ENCODE peak calls at places on chromosome 13, in five cellular contexts. R, U, M, J and E are unnamed samples.

GRCh38 chr13:76884571-76885202 is 1.5 kb downstream of the KCTD12 start:
- DNase-seq in R (no peak), U (no peak), M (no peak), J (no peak), E (no peak)

GRCh38 chr13:100545684-100546061 is 42.9 kb downstream of the GGACT start:
- DNase-seq in R (no peak), U (no peak), M (no peak), J (no peak), E (no peak)

GRCh38 chr13:28246891-28247290 is 108.5 kb downstream of the PAN3 start:
- DNase-seq in R (no peak), U (no peak), M (no peak), J (no peak), E (no peak)

GRCh38 chr13:29479716-29480492 is 115.6 kb downstream of the SLC7A1 start:
- DNase-seq in R (peak), U (no peak), M (no peak), J (no peak), E (no peak)

GRCh38 chr13:27971236-27971645 is 2.1 kb upstream of the CDX2 start:
- DNase-seq in R (peak), U (no peak), M (no peak), J (no peak), E (no peak)

GRCh38 chr13:51315658-51316057 is 23.8 kb upstream of the SERPINE3 start:
- DNase-seq in R (no peak), U (no peak), M (no peak), J (no peak), E (no peak)

GRCh38 chr13:27783111-27783510 is 9.2 kb upstream of the GSX1 start:
- DNase-seq in R (peak), U (no peak), M (peak), J (no peak), E (no peak)

GRCh38 chr13:77026255-77026782 is 640 bp downstream of the FBXL3 start:
- DNase-seq in R (peak), U (peak), M (peak), J (peak), E (peak)

GRCh38 chr13:102693781-102694180 is 1.1 kb downstream of the METTL21C start:
- DNase-seq in R (no peak), U (no peak), M (no peak), J (no peak), E (no peak)

GRCh38 chr13:36815069-36815468 is 4.0 kb upstream of the RFXAP start:
- DNase-seq in R (peak), U (no peak), M (peak), J (peak), E (no peak)

GRCh38 chr13:73874460-73874859 is 259.7 kb downstream of the KLF12 start:
- DNase-seq in R (no peak), U (no peak), M (no peak), J (no peak), E (no peak)

GRCh38 chr13:77715233-77715891 is 17.9 kb downstream of the SLAIN1 start:
- DNase-seq in R (no peak), U (no peak), M (no peak), J (no peak), E (no peak)

GRCh38 chr13:39503048-39503447 is 99.9 kb downstream of the LHFPL6 start:
- DNase-seq in R (peak), U (no peak), M (no peak), J (no peak), E (no peak)

GRCh38 chr13:71300602-71301001 is 566.4 kb downstream of the DACH1 start:
- DNase-seq in R (no peak), U (no peak), M (no peak), J (no peak), E (no peak)

DNA sequence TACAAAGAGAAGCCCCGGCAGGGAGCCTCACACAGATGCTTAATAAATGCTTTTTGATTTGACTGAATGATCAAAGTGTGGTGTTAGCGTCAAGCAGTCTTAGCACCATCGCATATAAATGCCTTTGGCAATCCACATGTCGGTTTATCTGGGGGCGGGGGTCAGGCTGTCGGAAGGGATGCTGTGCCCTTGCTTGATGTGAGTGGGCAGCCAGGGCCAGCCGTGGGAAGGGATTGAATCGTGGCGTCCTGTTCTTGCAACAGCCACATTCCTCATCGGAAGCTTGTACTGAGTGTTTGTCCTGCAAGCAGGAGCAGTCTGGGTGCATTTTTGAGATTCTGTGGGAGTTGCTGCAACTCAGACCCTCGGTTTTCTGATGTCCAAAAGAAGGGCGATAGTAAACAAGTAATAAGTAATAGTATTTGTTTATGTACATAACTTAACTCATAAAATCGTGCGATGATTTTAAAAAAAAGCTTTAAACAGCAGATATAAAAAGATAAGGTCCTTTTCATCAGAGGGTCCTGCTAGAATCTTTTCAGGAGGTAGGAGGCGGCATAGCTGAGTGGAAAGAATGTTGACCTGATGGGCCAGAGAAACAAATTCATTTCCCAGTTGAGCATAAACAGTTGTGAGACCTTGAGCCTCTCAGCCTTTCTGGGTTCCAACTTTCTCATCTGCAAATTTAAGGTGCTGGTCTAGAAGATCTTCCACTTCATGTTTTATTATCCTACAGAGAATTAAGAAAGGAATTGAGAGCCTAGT is 173.3 kb downstream of the LACC1 start:
- DNase-seq in R (peak), U (no peak), M (no peak), J (no peak), E (no peak)
- TF ChIP-seq JUNB in R (no peak), U (no peak), M (no peak), J (no peak), E (no peak)

GRCh38 chr13:110311721-110312668 is 4.9 kb downstream of the COL4A2 start:
- DNase-seq in R (no peak), U (no peak), M (no peak), J (no peak), E (no peak)

GRCh38 chr13:110310541-110311491 is 3.7 kb downstream of the COL4A2 start:
- DNase-seq in R (no peak), U (no peak), M (no peak), J (no peak), E (no peak)

GRCh38 chr13:110309661-110310524 is 2.8 kb downstream of the COL4A2 start:
- DNase-seq in R (no peak), U (no peak), M (no peak), J (no peak), E (no peak)

GRCh38 chr13:110314516-110315245 is 7.6 kb downstream of the COL4A2 start:
- DNase-seq in R (no peak), U (no peak), M (no peak), J (no peak), E (no peak)

DNA sequence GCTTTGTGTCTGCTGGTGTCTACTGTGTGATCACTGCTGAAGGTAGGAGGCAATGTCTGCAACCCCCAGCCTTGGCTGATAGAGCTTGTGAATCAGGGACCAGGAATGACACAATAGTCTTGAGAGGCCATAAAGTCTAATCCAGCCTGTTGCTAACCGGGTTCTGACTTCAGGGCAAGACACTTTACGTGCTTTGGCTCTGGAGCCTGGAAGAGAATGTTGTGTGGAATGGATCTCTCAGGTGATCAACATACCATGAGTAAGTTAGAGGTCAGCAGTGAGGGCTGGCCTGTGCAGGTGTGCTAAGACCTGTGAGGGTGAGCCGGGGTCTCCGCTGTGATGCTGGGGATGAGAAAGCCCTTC is 5.6 kb downstream of the COL4A2 start:
- DNase-seq in R (no peak), U (no peak), M (no peak), J (no peak), E (no peak)
- H3K4me2 ChIP-seq in R (no peak), U (peak), M (no peak), J (no peak), E (no peak)

GRCh38 chr13:46313441-46314257 is 73.4 kb downstream of the RUBCNL start:
- DNase-seq in R (no peak), U (no peak), M (no peak), J (no peak), E (no peak)

GRCh38 chr13:46317120-46317519 is 69.9 kb downstream of the RUBCNL start:
- DNase-seq in R (no peak), U (no peak), M (no peak), J (no peak), E (no peak)

GRCh38 chr13:46315036-46315435 is 72.0 kb downstream of the RUBCNL start:
- DNase-seq in R (no peak), U (no peak), M (no peak), J (no peak), E (no peak)

GRCh38 chr13:46315491-46316075 is 71.5 kb downstream of the RUBCNL start:
- DNase-seq in R (no peak), U (no peak), M (no peak), J (no peak), E (no peak)

DNA sequence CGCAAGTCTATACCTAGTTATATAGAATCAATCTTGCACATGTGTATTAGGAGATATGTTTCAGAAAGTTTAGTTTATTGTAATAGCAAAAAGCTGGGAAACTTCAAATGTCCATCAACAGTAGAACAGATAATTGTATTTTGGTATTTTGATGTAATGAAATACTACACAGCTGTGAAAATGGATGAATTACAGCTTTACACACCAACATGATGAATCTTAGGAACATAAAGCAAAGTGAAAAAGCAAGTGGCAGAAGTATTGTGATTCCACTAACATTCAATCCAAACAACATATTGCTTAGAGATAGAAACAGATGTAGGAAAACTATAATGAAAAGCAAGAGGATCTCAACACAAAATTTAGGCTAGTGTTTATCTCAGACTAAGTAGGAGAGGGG is 72.5 kb downstream of the RUBCNL start:
- DNase-seq in R (no peak), U (no peak), M (no peak), J (no peak), E (no peak)
- TF ChIP-seq JUNB in R (no peak), U (no peak), M (no peak), J (no peak), E (no peak)

DNA sequence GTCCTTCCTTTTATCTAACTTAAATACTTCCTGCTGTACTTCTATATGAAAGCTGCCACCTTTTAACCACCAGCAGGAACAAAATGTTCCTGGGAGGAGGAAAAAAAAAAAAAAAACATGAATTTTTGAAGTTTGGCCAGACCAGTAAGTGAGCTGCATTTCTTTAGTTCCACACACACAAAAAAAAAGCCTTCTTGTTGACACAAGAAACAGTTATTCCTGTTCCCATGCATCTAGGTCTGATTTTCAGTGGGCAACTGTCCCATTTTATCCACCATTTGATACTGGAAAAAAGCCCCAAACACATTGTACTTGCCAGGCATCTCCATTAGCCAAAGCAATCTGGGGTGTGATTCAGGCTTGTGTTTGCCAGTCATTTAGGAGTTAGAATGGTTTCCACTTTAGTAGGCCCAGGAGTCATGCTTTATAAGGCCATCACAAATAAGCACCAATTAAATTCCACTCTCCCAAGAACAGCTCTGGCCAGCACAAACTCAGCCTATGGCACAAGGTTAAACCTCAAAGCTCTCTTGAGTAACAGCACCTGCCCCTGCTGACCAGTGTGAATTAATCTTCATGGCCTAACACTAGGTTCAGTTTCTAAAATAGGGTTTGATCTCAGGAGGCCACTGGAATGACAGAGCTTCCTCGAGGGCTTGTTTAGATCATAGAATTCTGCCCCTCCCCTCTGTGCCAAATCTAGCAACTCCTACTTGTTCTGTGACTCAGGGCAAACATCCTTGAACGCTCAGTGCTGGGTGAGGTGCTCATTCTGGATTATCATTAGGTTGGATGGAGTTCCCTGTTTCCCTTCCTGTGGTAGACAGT is 67.1 kb downstream of the NUFIP1 start:
- DNase-seq in R (no peak), U (peak), M (peak), J (no peak), E (no peak)
- H3K4me2 ChIP-seq in R (no peak), U (peak), M (peak), J (no peak), E (no peak)

DNA sequence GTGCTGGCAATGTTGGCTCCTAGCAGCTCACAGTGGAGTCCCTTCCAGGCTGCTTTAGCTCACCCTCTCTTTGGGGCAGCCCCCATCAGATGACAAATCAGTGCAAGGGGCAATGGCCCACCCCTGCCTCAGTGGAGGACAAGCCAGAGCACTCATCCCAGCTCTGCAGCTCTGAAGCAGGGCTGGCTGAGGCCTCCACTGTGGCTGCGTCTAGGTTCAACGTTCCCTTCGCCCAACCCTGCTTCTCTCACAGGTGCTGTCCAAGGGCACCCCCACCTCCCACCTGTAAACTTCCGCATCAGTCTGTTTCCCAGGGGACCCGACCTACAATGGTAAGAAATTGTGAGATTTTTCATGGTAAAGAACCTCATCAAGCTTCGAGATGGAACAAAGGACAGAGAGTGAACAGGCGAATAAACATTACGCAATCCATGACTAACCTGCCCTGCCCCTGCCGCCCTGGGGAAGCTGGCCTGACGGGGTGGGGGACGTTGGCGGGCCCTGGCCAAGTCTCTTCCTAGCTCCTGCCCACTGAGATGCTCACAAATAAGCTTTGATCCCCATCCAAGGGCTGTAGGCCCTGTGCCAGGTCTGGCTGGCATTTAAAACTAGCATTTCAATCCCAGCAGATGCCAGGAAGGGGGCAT is 40.5 kb downstream of the DZIP1 start:
- DNase-seq in R (no peak), U (peak), M (peak), J (no peak), E (no peak)
- TF ChIP-seq JUNB in R (no peak), U (peak), M (no peak), J (no peak), E (no peak)

DNA sequence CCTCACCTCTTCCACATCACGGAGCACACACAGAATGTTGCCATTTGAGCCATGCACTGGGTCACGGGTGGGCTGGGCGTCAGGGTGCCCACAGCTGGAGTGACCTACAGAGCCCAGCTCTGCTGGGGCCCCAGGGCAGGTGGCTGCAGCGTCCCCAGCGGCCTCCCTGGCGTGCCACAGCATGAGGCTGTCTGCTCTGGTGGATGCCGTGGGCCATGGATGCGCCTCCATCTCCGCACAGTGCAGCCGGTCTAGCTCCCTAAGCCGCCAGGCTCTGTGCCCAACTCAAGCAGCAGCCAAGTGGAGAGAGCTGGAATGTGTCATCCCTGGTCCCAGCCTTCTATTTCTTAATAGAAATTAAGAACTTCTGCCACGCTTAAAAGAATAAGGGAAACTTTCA is 59.1 kb downstream of the ATP11A start:
- DNase-seq in R (no peak), U (no peak), M (no peak), J (no peak), E (no peak)
- H3K4me2 ChIP-seq in R (no peak), U (no peak), M (no peak), J (no peak), E (no peak)

DNA sequence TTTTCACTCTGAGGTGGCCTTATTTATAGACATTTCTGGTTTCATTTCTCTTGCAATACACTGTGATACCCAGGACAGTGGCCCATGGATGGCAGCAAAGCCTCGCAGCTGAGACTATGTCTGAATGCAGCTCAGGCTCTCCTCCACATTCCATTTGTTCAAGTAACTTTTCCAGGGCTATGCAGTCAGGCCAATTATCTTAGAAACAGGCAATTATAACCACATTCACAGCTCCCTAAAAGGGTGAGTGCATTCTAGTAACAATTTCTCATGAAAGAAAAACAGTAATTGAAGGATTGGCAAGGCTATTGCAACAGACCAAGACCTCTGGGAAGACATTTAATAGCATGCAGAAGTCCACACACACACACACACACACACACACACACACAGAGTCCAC is 264.0 kb downstream of the TBC1D4 start:
- DNase-seq in R (no peak), U (no peak), M (no peak), J (no peak), E (no peak)
- TF ChIP-seq JUNB in R (no peak), U (no peak), M (no peak), J (no peak), E (no peak)

GRCh38 chr13:106281426-106281825 is 254.0 kb downstream of the EFNB2 start:
- DNase-seq in R (no peak), U (no peak), M (no peak), J (no peak), E (no peak)

GRCh38 chr13:106287351-106287750 is 248.1 kb downstream of the EFNB2 start:
- DNase-seq in R (no peak), U (no peak), M (no peak), J (no peak), E (no peak)

GRCh38 chr13:106291006-106291405 is 244.5 kb downstream of the EFNB2 start:
- DNase-seq in R (no peak), U (no peak), M (no peak), J (no peak), E (no peak)

GRCh38 chr13:106284358-106284757 is 251.1 kb downstream of the EFNB2 start:
- DNase-seq in R (no peak), U (no peak), M (no peak), J (no peak), E (no peak)

GRCh38 chr13:106286811-106287210 is 248.7 kb downstream of the EFNB2 start:
- DNase-seq in R (peak), U (no peak), M (no peak), J (no peak), E (no peak)
- H3K4me2 ChIP-seq in R (peak), U (no peak), M (no peak), J (no peak), E (no peak)

GRCh38 chr13:60147361-60147760 is 16.4 kb downstream of the DIAPH3 start:
- DNase-seq in R (no peak), U (no peak), M (no peak), J (no peak), E (no peak)

GRCh38 chr13:60138674-60139073 is 25.1 kb downstream of the DIAPH3 start:
- DNase-seq in R (no peak), U (no peak), M (no peak), J (no peak), E (no peak)

GRCh38 chr13:60139272-60139671 is 24.5 kb downstream of the DIAPH3 start:
- DNase-seq in R (no peak), U (no peak), M (no peak), J (no peak), E (no peak)

GRCh38 chr13:60146491-60146890 is 17.2 kb downstream of the DIAPH3 start:
- DNase-seq in R (no peak), U (no peak), M (no peak), J (no peak), E (no peak)

GRCh38 chr13:60143775-60144174 is 20.0 kb downstream of the DIAPH3 start:
- DNase-seq in R (peak), U (no peak), M (no peak), J (no peak), E (no peak)
- TF ChIP-seq JUNB in R (no peak), U (no peak), M (no peak), J (no peak), E (no peak)